ENCODE peak calls at places on chromosomes 3 and 15, in six cellular contexts. W is Right ventricle myocardium superior, K is NAMALWA, R is caudate nucleus, O is iris pigment epithelial cell, P is DND-41. E is an unnamed sample.

GRCh38 chr15:66021801-66022525 is 152.7 kb downstream of the RAB11A start:
- DNase-seq in W (no peak), K (no peak), R (no peak), O (no peak), P (no peak), E (no peak)

GRCh38 chr3:107370902-107371301 is 6.3 kb upstream of the CCDC54 start:
- DNase-seq in W (no peak), K (peak; percentile 24), R (no peak), O (no peak), P (no peak), E (no peak)

GRCh38 chr15:88036154-88036839 is 220.2 kb downstream of the NTRK3 start:
- DNase-seq in W (no peak), K (no peak), R (no peak), O (no peak), P (no peak), E (no peak)

GRCh38 chr15:68430471-68431036 is 1.4 kb downstream of the ITGA11 start:
- DNase-seq in W (no peak), K (no peak), R (no peak), O (no peak), P (no peak), E (no peak)

GRCh38 chr15:81222007-81222406 is 25.3 kb downstream of the IL16 start:
- DNase-seq in W (no peak), K (no peak), R (no peak), O (no peak), P (no peak), E (no peak)

GRCh38 chr15:74605810-74606179 is 9.8 kb upstream of the CLK3 start:
- DNase-seq in W (no peak), K (no peak), R (no peak), O (no peak), P (no peak), E (no peak)

GRCh38 chr3:4587061-4587837 is 94.1 kb downstream of the ITPR1 start:
- DNase-seq in W (no peak), K (no peak), R (no peak), O (no peak), P (no peak), E (no peak)

GRCh38 chr3:192843742-192844350 is 73.8 kb downstream of the MB21D2 start:
- DNase-seq in W (no peak), K (no peak), R (no peak), O (no peak), P (no peak), E (no peak)

GRCh38 chr15:37096878-37097568 is 3.3 kb downstream of the MEIS2 start:
- DNase-seq in W (no peak), K (no peak), R (no peak), O (peak; percentile 45), P (no peak), E (no peak)

GRCh38 chr3:166125179-166125578 is 288.0 kb upstream of the BCHE start:
- DNase-seq in W (no peak), K (no peak), R (no peak), O (no peak), P (no peak), E (no peak)

GRCh38 chr3:126447456-126448106 is 28.1 kb downstream of the ZXDC start:
- DNase-seq in W (no peak), K (no peak), R (no peak), O (no peak), P (no peak), E (no peak)